ENCODE peak calls at places on chromosomes 4 and X, in seven cellular contexts. V, E, I, S, R, O and J are unnamed samples.

GRCh38 chrX:9227276-9227675 is 193.3 kb upstream of the FAM9B start:
- DNase-seq in V (no peak), E (no peak), I (no peak), S (no peak), R (no peak), O (no peak), J (no peak)

GRCh38 chr4:665751-666435 is 8.2 kb downstream of the ATP5ME start:
- DNase-seq in V (no peak), E (peak), I (no peak), S (no peak), R (no peak), O (no peak), J (no peak)

GRCh38 chr4:38856046-38856445 is 571 bp downstream of the TLR6 start:
- DNase-seq in V (no peak), E (no peak), I (no peak), S (no peak), R (peak), O (no peak), J (peak)

GRCh38 chr4:76950052-76950845 is 697 bp downstream of the SEPTIN11 start:
- DNase-seq in V (peak), E (peak), I (peak), S (peak), R (peak), O (peak), J (peak)

GRCh38 chr4:858136-858535 is 32.2 kb upstream of the CPLX1 start:
- DNase-seq in V (no peak), E (no peak), I (no peak), S (no peak), R (no peak), O (no peak), J (no peak)

GRCh38 chr4:111213520-111213919 is 590.6 kb upstream of the PITX2 start:
- DNase-seq in V (no peak), E (no peak), I (no peak), S (no peak), R (no peak), O (no peak), J (no peak)

GRCh38 chrX:8084023-8084422 is 87.0 kb downstream of the VCX2 start:
- DNase-seq in V (no peak), E (no peak), I (no peak), S (peak), R (no peak), O (no peak), J (no peak)

GRCh38 chrX:72107320-72107719 is 24.4 kb downstream of the RTL5 start:
- DNase-seq in V (no peak), E (no peak), I (no peak), S (peak), R (peak), O (no peak), J (peak)

GRCh38 chr4:108171541-108172230 is 3.0 kb upstream of the LEF1 start:
- DNase-seq in V (no peak), E (peak), I (no peak), S (no peak), R (no peak), O (peak), J (peak)

DNA sequence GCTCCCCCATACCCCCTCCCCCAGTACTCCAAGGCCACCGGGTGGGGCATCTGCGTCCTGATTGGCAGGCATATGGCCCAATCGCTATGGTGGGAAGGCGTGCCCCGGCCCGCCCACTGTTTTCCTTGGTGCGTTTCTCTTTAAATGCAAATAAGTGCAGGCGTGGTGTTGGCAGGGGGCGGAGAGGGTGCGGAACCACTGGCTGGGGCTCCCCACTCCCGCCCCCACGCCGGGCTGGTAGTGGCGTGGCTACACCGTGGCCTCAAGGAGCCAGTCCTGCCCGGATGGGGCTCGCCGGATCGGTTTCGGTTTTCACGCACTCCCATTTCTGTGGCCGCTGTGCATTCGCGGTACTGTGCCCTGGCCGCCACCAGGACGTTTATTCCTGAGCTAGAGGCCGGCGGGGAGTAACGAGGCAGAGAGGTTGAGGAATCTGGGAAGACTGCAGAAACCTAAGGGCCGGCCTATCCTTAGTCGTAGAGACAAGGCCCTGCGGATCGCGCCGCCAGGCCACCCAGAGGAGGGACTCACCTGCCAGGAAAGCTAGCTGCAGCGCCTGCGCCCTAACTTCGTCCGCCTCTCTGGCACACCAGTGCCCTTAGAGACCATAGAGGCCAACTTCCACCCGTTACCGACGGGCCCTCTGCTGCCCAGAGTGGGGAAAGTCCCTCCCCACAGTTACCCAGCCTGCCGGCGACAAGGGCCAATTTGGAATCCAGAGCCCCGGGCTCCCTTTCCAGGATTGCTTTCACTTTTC is 405 bp upstream of the AMER1 start:
- DNase-seq in V (peak), E (peak), I (peak), S (peak), R (peak), O (peak), J (peak)
- TF ChIP-seq CTCF in V (no peak), E (no peak), I (no peak), S (no peak), R (no peak), O (no peak), J (no peak)

DNA sequence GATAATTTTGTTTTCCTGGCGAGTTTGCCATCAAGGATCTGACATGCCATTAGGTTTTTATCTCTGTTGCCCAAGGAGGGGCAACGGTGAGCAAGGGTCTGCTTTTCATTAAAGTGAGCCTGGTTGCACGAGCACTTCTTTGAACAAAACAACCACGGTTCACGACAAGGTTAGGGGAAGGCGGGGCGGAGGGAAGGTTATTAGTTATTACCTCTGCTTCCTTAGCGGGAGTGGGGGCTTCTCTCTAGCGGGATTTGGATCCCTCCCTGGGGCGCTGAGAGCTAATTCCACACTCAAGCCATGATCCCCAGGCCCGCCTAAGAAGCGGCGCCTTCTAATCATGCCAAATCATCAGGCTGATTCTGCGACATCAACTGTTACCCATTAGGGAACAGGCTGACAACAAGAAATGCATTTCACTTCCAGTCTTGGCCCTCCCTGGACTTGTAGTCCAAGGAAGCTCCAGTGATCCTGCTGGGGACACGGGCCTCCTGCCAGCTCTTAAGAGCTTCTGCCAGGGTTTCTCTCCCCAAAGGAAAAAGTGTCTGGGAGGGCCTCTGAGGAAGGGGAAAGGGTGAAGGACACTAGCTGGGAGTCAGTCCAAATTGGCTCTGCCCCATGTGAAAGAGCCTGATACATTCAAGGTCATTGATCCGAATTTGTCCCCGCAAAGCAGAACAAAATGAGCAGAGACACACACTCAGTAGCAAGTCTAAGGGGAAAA is 617.8 kb downstream of the MID1IP1 start:
- DNase-seq in V (no peak), E (no peak), I (no peak), S (no peak), R (no peak), O (no peak), J (no peak)
- TF ChIP-seq CTCF in V (no peak), E (no peak), I (no peak), S (no peak), R (no peak), O (no peak), J (no peak)

GRCh38 chrX:109472939-109473713 is 8.8 kb downstream of the GUCY2F start:
- DNase-seq in V (no peak), E (no peak), I (peak), S (peak), R (peak), O (peak), J (peak)
- TF ChIP-seq CTCF in V (no peak), E (no peak), I (no peak), S (no peak), R (no peak), O (no peak), J (no peak)

GRCh38 chrX:136708348-136708747 is 60.4 kb downstream of the CD40LG start:
- DNase-seq in V (no peak), E (no peak), I (no peak), S (no peak), R (peak), O (no peak), J (no peak)
- TF ChIP-seq CTCF in V (no peak), E (no peak), I (no peak), S (no peak), R (peak), O (peak), J (peak)

DNA sequence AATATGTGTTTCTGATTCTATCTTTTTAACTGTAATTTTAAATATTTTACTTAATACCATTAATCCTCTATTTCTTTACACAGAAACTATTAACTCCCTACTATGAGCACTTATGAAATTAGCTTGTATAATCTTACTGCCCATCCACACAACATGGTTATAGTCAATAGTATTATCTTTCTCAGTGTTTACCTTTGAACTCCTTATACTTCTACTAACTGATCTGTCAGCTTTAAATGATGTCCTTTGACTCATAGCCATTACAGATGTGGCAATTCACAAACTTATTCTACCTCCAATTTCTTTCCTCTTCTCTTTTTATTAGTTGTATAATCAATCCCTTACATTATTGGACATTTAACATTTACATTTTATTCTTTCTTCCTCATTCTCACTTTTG is 5.5 kb downstream of the SEC31A start:
- DNase-seq in V (no peak), E (no peak), I (no peak), S (no peak), R (no peak), O (no peak), J (no peak)
- TF ChIP-seq CTCF in V (no peak), E (no peak), I (no peak), S (no peak), R (no peak), O (no peak), J (no peak)

DNA sequence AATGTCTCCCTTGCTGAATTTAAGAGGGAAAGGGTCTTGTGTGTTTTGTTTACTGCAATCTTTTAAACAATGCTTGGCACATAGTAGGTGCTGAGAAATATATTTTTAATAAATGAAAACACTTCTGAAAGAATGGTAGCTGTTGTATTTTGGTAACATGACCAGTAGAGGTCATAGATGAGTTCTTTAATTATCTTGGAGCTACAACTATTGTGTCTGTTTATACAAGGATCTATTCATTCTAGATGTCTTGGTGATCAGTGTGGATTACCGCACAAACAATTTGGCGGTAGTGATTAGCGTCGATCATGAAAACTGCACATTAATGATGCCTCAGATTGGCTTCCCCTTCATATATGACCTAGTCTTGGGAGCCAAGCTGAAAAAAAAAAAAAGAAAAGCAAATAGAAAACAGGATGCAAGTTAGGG is 21.4 kb upstream of the SCRG1 start:
- DNase-seq in V (no peak), E (no peak), I (peak), S (peak), R (peak), O (no peak), J (no peak)
- TF ChIP-seq CTCF in V (peak), E (no peak), I (peak), S (peak), R (peak), O (peak), J (peak)